ENCODE peak calls at places on chromosomes 7 and 10, in four cellular contexts. C is Peyer's patch, X is IMR-90, U is right lobe of liver. A is an unnamed sample.

GRCh38 chr7:96114190-96114589 is 207.7 kb downstream of the SLC25A13 start:
- DNase-seq in C (no peak), U (no peak), X (no peak), A (no peak)

GRCh38 chr10:12241810-12242529 is 46.0 kb downstream of the CDC123 start:
- DNase-seq in U (no peak), C (peak; percentile 48), X (peak; percentile 53), A (no peak)

GRCh38 chr7:105691029-105691691 is 109.9 kb upstream of the EFCAB10 start:
- DNase-seq in U (no peak), C (peak; percentile 61), X (peak; percentile 65), A (peak; percentile 27)

GRCh38 chr10:133277993-133278576 is 1.4 kb upstream of the ADAM8 start:
- DNase-seq in U (peak; percentile 49), C (no peak), X (no peak), A (no peak)

GRCh38 chr10:46998595-46998994 is 87.4 kb downstream of the PTPN20 start:
- DNase-seq in U (no peak), C (no peak), X (no peak), A (no peak)

GRCh38 chr7:100509213-100509612 is 25.5 kb downstream of the NYAP1 start:
- DNase-seq in U (no peak), X (peak; percentile 83), C (no peak), A (no peak)

GRCh38 chr10:104328916-104329710 is 9.2 kb downstream of the ITPRIP start:
- DNase-seq in C (peak; percentile 83), X (peak; percentile 97), U (peak; percentile 38), A (peak; percentile 85)

GRCh38 chr7:76397409-76398183 is 11.9 kb downstream of the SSC4D start:
- DNase-seq in U (peak; percentile 85), C (peak; percentile 93), X (peak; percentile 31), A (peak; percentile 67)

GRCh38 chr10:121942749-121943148 is 14.9 kb upstream of the ATE1 start:
- DNase-seq in C (no peak), U (no peak), X (peak; percentile 94), A (peak; percentile 23)

GRCh38 chr10:97210576-97210975 is 24.8 kb upstream of the SLIT1 start:
- DNase-seq in C (peak; percentile 87), U (peak; percentile 46), X (peak; percentile 66), A (peak; percentile 63)

GRCh38 chr10:45418859-45419672 is 45.0 kb downstream of the ALOX5 start:
- DNase-seq in U (peak; percentile 74), X (peak; percentile 10), C (peak; percentile 80), A (peak; percentile 78)

GRCh38 chr7:55335786-55336185 is 29.4 kb upstream of the LANCL2 start:
- DNase-seq in C (no peak), U (no peak), X (no peak), A (no peak)

GRCh38 chr7:125661-126060 is 66.7 kb upstream of the FAM20C start:
- DNase-seq in X (no peak), C (no peak), U (no peak), A (no peak)

GRCh38 chr7:64035388-64035787 is 9.8 kb upstream of the ZNF727 start:
- DNase-seq in C (no peak), U (no peak), X (no peak), A (no peak)
- H3K9me3 ChIP-seq in C (no peaks in the 10 kb centered on the region), U (no peaks in the 10 kb centered on the region), X (peaks cover 14% of the 10 kb centered on the region), A (no peaks in the 10 kb centered on the region)

GRCh38 chr7:2823124-2823523 is 21.0 kb downstream of the GNA12 start:
- DNase-seq in U (no peak), C (no peak), X (no peak), A (no peak)
- H3K4me1 ChIP-seq in U (peaks cover 3% of the 10 kb centered on the region), C (no peaks in the 10 kb centered on the region), X (peaks cover 59% of the 10 kb centered on the region), A (peaks cover 61% of the 10 kb centered on the region)

DNA sequence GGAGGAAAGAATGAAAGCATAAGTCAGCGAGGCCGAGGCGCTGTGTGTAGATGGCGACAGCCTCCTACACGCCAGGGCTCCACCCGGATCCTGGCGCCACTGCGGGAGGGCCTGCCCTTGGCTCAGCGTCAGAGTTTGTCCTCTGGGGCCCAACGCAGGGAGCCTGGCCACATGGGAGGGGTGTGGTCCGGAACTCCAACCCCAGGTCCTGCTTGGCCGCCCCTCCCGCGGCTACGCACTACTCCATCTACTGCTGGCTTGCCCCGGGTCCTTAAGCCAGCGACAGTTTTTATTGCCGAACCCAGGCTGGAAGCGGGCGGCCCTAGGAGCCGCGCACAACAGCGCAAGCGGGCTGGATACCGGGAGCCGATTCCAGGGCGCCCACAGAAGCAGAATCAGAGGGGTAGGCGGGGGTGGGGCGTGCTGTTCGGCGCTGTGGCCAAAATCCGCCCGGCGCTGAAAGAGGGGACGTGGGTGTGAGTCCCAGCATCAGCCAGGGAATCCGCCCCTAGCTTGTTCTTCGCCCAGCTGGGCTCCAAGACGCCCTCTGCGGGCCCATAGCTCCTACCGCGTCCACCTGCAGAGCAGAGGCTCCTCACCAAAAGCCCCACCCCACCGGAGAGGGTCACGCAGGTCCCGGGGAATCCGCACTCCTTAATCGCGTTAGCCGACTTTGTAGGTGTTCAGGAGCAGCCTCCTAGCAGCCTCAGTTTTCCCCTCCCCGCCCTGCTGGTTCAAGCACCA is 4.5 kb downstream of the KAZALD1 start:
- DNase-seq in U (peak; percentile 68), X (peak; percentile 57), C (peak; percentile 92), A (peak; percentile 75)
- TF ChIP-seq CTCF in U (peak; percentile 14), X (peak; percentile 52), C (peak; percentile 54), A (peak; percentile 44)

GRCh38 chr7:64990936-64991335 is at the start of gene ZNF117:
- DNase-seq in C (no peak), U (no peak), X (no peak), A (no peak)
- H3K9me3 ChIP-seq in C (no peaks in the 10 kb centered on the region), U (peaks cover 6% of the 10 kb centered on the region), X (peaks cover 48% of the 10 kb centered on the region), A (no peaks in the 10 kb centered on the region)

GRCh38 chr7:47083476-47084250 is 498.2 kb downstream of the TNS3 start:
- DNase-seq in X (no peak), C (no peak), U (no peak), A (no peak)
- H3K4me1 ChIP-seq in X (peaks cover 12% of the 10 kb centered on the region), C (no peaks in the 10 kb centered on the region), U (no peaks in the 10 kb centered on the region), A (peaks cover 4% of the 10 kb centered on the region)

GRCh38 chr10:30433779-30434272 is at the start of gene MAP3K8:
- DNase-seq in C (peak; percentile 95), U (peak; percentile 96), X (peak; percentile 86), A (peak; percentile 97)

GRCh38 chr10:30431435-30431911 is 2.5 kb upstream of the MAP3K8 start:
- DNase-seq in C (peak; percentile 48), U (peak; percentile 42), X (no peak), A (peak; percentile 44)

GRCh38 chr10:30433286-30433778 is 652 bp upstream of the MAP3K8 start:
- DNase-seq in C (peak; percentile 86), U (peak; percentile 81), X (peak; percentile 67), A (peak; percentile 88)

GRCh38 chr10:30434273-30435067 is 486 bp downstream of the MAP3K8 start:
- DNase-seq in C (peak; percentile 92), U (peak; percentile 94), X (peak; percentile 74), A (peak; percentile 94)

GRCh38 chr10:30432631-30433285 is 1.2 kb upstream of the MAP3K8 start:
- DNase-seq in X (no peak), U (peak; percentile 43), C (peak; percentile 60), A (peak; percentile 82)
- TF ChIP-seq CTCF in X (no peak), U (no peak), C (no peak), A (no peak)

A was measured in tibial artery.